ENCODE peak calls at places on chromosomes 12 and 14, in ten cellular contexts. R, H, P, U, Z, N, E, S, V and A are unnamed samples. For H3K36me3, the result is how much of the 10 kb centered on the place peaks cover.

GRCh38 chr12:6171409-6172015 is 28.7 kb upstream of the CD9 start:
- DNase-seq in P (peak), Z (no peak), S (no peak), R (no peak), E (no peak), H (no peak), V (no peak), U (no peak), N (peak), A (no peak)

GRCh38 chr12:49983892-49984291 is 11.1 kb downstream of the AQP6 start:
- DNase-seq in S (no peak), Z (peak), P (no peak), E (peak), H (no peak), U (peak), R (no peak), N (no peak), V (no peak), A (no peak)

GRCh38 chr12:19981944-19982343 is 386.4 kb upstream of the PDE3A start:
- DNase-seq in Z (no peak), R (no peak), E (no peak), H (no peak), V (no peak), U (no peak), P (no peak), N (no peak), S (no peak), A (no peak)

GRCh38 chr12:5379737-5380496 is 52.0 kb upstream of the NTF3 start:
- DNase-seq in U (peak), Z (peak), R (no peak), N (no peak), H (no peak), V (no peak), E (no peak), P (no peak), S (no peak), A (no peak)

GRCh38 chr12:105270671-105271255 is 34.8 kb upstream of the APPL2 start:
- DNase-seq in V (no peak), R (no peak), E (no peak), U (no peak), H (no peak), S (no peak), Z (no peak), N (no peak), P (no peak), A (no peak)

GRCh38 chr12:53706080-53706479 is 21.2 kb downstream of the CALCOCO1 start:
- DNase-seq in E (no peak), R (no peak), U (no peak), S (no peak), N (no peak), P (no peak), H (no peak), V (no peak), Z (no peak), A (no peak)

GRCh38 chr14:44866770-44867169 is 95.0 kb downstream of the KLHL28 start:
- DNase-seq in U (no peak), V (no peak), Z (no peak), P (no peak), N (no peak), S (no peak), E (no peak), H (no peak), R (no peak), A (no peak)

GRCh38 chr12:6647083-6647604 is at the start of gene ACRBP:
- DNase-seq in H (peak), U (no peak), R (no peak), S (peak), N (peak), P (peak), V (peak), E (peak), Z (peak), A (no peak)

GRCh38 chr14:101232340-101233015 is 328.8 kb upstream of the DIO3 start:
- DNase-seq in P (no peak), H (no peak), V (no peak), U (no peak), S (no peak), R (no peak), Z (no peak), N (no peak), E (peak), A (peak)

GRCh38 chr12:82438356-82438755 is 80.0 kb downstream of the METTL25 start:
- DNase-seq in Z (no peak), P (no peak), V (no peak), E (no peak), N (no peak), R (no peak), S (no peak), U (no peak), H (no peak), A (no peak)

GRCh38 chr12:65615091-65615490 is 209.2 kb upstream of the HMGA2 start:
- DNase-seq in E (no peak), R (no peak), H (no peak), Z (peak), V (no peak), U (no peak), S (no peak), N (no peak), P (no peak), A (no peak)

GRCh38 chr12:109604902-109605536 is 31.4 kb downstream of the MVK start:
- DNase-seq in E (no peak), V (no peak), N (no peak), H (no peak), Z (no peak), S (no peak), U (peak), P (no peak), R (no peak), A (no peak)

GRCh38 chr12:95102916-95103671 is 29.7 kb upstream of the NR2C1 start:
- DNase-seq in U (peak), N (no peak), Z (peak), R (no peak), V (peak), S (no peak), P (no peak), E (no peak), H (no peak), A (no peak)

GRCh38 chr14:67987596-67987995 is 168.0 kb downstream of the RAD51B start:
- DNase-seq in E (no peak), H (no peak), S (no peak), U (peak), V (no peak), R (no peak), P (no peak), N (no peak), Z (peak), A (no peak)

GRCh38 chr14:69542311-69542710 is 32.4 kb downstream of the CCDC177 start:
- DNase-seq in H (no peak), N (no peak), R (no peak), S (no peak), U (no peak), P (no peak), E (no peak), V (no peak), Z (no peak), A (no peak)

GRCh38 chr14:100730530-100730929 is 3.8 kb downstream of the DLK1 start:
- DNase-seq in Z (no peak), E (no peak), N (no peak), H (no peak), P (no peak), V (no peak), S (no peak), U (no peak), R (no peak), A (no peak)

GRCh38 chr12:24767016-24767415 is 181.9 kb downstream of the BCAT1 start:
- DNase-seq in Z (no peak), N (no peak), P (no peak), E (no peak), U (no peak), R (no peak), S (no peak), V (no peak), H (no peak), A (no peak)

GRCh38 chr12:29709056-29709455 is 74.7 kb downstream of the TMTC1 start:
- DNase-seq in U (no peak), R (no peak), V (no peak), E (no peak), P (no peak), S (no peak), N (no peak), Z (no peak), H (no peak), A (no peak)

GRCh38 chr12:68871899-68872298 is 61.1 kb downstream of the CPM start:
- DNase-seq in H (peak), E (no peak), Z (no peak), P (no peak), N (no peak), R (no peak), U (no peak), S (no peak), V (no peak), A (no peak)

GRCh38 chr12:113180333-113180732 is 4.9 kb downstream of the DDX54 start:
- DNase-seq in V (no peak), Z (no peak), S (no peak), U (no peak), R (no peak), H (no peak), N (no peak), P (no peak), E (no peak), A (no peak)

GRCh38 chr12:111293266-111294009 is 75.5 kb downstream of the PHETA1 start:
- DNase-seq in U (no peak), P (no peak), H (peak), E (no peak), V (no peak), N (no peak), Z (no peak), R (no peak), S (no peak), A (no peak)

GRCh38 chr14:101461891-101462290 is 99.4 kb upstream of the DIO3 start:
- DNase-seq in E (peak), S (no peak), N (no peak), P (no peak), Z (no peak), U (no peak), R (no peak), V (no peak), H (no peak), A (no peak)

GRCh38 chr14:59239030-59239429 is 50.6 kb downstream of the DAAM1 start:
- DNase-seq in U (no peak), H (no peak), V (no peak), R (no peak), S (no peak), Z (no peak), E (no peak), N (no peak), P (no peak), A (no peak)

GRCh38 chr14:74566174-74567125 is 45.6 kb downstream of the LTBP2 start:
- DNase-seq in U (no peak), R (no peak), N (no peak), E (peak), S (no peak), P (peak), Z (no peak), V (no peak), H (no peak), A (no peak)

GRCh38 chr12:57461326-57461903 is 1.8 kb downstream of the GLI1 start:
- DNase-seq in N (peak), R (peak), S (peak), U (peak), V (peak), Z (peak), P (peak), H (peak), E (peak), A (no peak)

GRCh38 chr14:45201908-45202307 is 51.1 kb downstream of the MIS18BP1 start:
- DNase-seq in N (no peak), S (no peak), U (peak), P (no peak), R (no peak), V (no peak), E (no peak), Z (peak), H (peak), A (no peak)

GRCh38 chr12:47757840-47758583 is 668 bp downstream of the RAPGEF3 start:
- DNase-seq in H (no peak), E (peak), P (no peak), U (no peak), V (no peak), Z (no peak), S (no peak), R (no peak), N (no peak), A (no peak)

GRCh38 chr12:5383961-5384360 is 47.9 kb upstream of the NTF3 start:
- DNase-seq in Z (no peak), U (peak), P (no peak), V (no peak), S (no peak), E (no peak), R (no peak), N (no peak), H (no peak), A (no peak)

GRCh38 chr12:118397693-118398440 is 21.5 kb downstream of the SUDS3 start:
- DNase-seq in V (no peak), S (no peak), N (no peak), R (no peak), H (no peak), E (no peak), Z (no peak), P (no peak), U (no peak), A (no peak)

GRCh38 chr12:10457760-10458159 is 4.6 kb upstream of the KLRC1 start:
- DNase-seq in E (no peak), U (no peak), H (peak), R (no peak), Z (no peak), N (no peak), P (no peak), S (no peak), V (no peak), A (no peak)

GRCh38 chr12:115956236-115956635 is 321.3 kb downstream of the MED13L start:
- DNase-seq in Z (no peak), E (no peak), R (no peak), N (no peak), H (no peak), P (no peak), V (no peak), S (no peak), U (no peak), A (no peak)

GRCh38 chr12:92063641-92064040 is 82.0 kb downstream of the BTG1 start:
- DNase-seq in V (no peak), P (no peak), R (no peak), S (no peak), N (no peak), E (no peak), H (no peak), Z (no peak), U (no peak), A (no peak)

GRCh38 chr14:75299064-75299463 is 20.4 kb downstream of the FOS start:
- DNase-seq in P (peak), H (no peak), Z (peak), R (no peak), S (peak), V (no peak), E (peak), N (peak), U (no peak), A (no peak)

GRCh38 chr12:18323159-18323558 is 61.8 kb downstream of the PIK3C2G start:
- DNase-seq in N (no peak), Z (no peak), R (no peak), P (no peak), V (no peak), E (no peak), S (no peak), H (no peak), U (no peak), A (no peak)

GRCh38 chr12:11981174-11981733 is 89.5 kb upstream of the BCL2L14 start:
- DNase-seq in U (no peak), V (no peak), H (no peak), E (no peak), N (no peak), P (no peak), S (no peak), Z (no peak), R (peak), A (no peak)

GRCh38 chr12:79344855-79345840 is 345.6 kb downstream of the PAWR start:
- DNase-seq in U (peak), P (no peak), E (no peak), H (peak), Z (peak), R (no peak), V (peak), N (no peak), S (peak), A (no peak)

GRCh38 chr12:5177731-5178130 is 134.1 kb downstream of the KCNA5 start:
- DNase-seq in V (no peak), E (no peak), S (no peak), R (no peak), Z (no peak), U (no peak), N (no peak), H (no peak), P (no peak), A (no peak)

GRCh38 chr12:65741662-65742480 is 82.4 kb upstream of the HMGA2 start:
- DNase-seq in P (peak), E (peak), H (peak), Z (peak), S (no peak), U (peak), R (no peak), V (no peak), N (no peak), A (peak)

GRCh38 chr12:132417741-132418140 is 72.2 kb upstream of the FBRSL1 start:
- DNase-seq in S (no peak), E (no peak), N (no peak), P (no peak), Z (no peak), U (no peak), V (no peak), H (no peak), R (no peak), A (no peak)
- H3K36me3 ChIP-seq in S (under half), E (under half), N (under half), P (under half), Z (under half), U (under half), V (under half), H (under half), R (under half), A (under half)

DNA sequence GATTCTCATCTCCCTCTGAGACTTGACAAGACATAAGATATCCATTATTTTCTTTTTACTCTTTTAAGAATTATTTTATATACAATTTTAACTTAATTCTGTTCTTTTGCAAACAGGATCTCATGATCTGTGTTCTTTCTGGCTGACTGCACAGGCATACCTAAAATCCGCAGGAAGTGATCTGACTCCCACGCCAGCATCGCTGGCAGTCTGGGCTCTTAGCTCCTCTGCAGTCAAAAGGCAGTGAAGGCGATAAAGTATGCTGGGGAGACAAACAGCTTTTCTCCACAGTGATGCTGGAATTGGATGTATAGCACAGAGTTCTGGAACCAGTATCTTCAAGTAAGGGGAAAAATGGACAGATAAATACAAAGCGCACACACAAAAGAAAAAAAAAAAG is 52.4 kb downstream of the DICER1 start:
- DNase-seq in R (no peak), V (no peak), Z (no peak), E (no peak), H (no peak), N (no peak), P (no peak), S (no peak), U (no peak), A (no peak)
- H3K36me3 ChIP-seq in R (half or more), V (under half), Z (under half), E (under half), H (under half), N (half or more), P (half or more), S (half or more), U (half or more), A (half or more)

DNA sequence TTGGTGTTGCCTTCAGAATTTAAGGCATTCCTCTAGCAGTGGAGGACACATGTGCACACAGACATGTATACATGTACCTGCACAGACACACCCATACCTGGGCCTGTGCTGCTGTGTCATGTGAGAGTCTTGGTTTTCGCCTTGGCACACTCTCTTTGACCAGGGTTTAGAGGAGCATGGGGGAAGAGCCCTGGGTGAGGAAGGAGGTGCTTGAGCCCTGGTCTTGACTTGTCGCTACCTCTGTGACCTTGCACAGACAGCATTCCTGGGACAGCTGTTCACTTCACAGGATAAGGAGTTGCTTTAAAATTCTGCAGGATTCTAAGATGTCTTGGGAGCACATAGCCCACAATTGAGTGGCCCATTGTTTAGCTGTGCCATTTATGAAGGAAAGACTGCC is 94.7 kb downstream of the DDX51 start:
- DNase-seq in S (no peak), R (no peak), U (no peak), H (no peak), E (peak), N (no peak), V (no peak), P (no peak), Z (no peak), A (no peak)
- H3K36me3 ChIP-seq in S (half or more), R (half or more), U (half or more), H (half or more), E (under half), N (half or more), V (under half), P (half or more), Z (under half), A (under half)

GRCh38 chr12:122032570-122032969 is 10.9 kb downstream of the BCL7A start:
- DNase-seq in E (no peak), N (no peak), H (no peak), V (no peak), S (no peak), R (no peak), P (no peak), U (no peak), Z (no peak), A (no peak)

GRCh38 chr12:122030427-122030825 is 8.7 kb downstream of the BCL7A start:
- DNase-seq in S (no peak), Z (no peak), E (no peak), V (no peak), R (no peak), U (no peak), H (no peak), P (no peak), N (no peak), A (no peak)

GRCh38 chr12:122031342-122032216 is 9.9 kb downstream of the BCL7A start:
- DNase-seq in N (no peak), U (peak), E (peak), H (peak), V (peak), S (peak), P (no peak), R (peak), Z (peak), A (peak)

GRCh38 chr12:122036153-122036552 is 14.5 kb downstream of the BCL7A start:
- DNase-seq in V (no peak), N (no peak), U (no peak), Z (no peak), P (no peak), H (no peak), R (no peak), S (no peak), E (no peak), A (no peak)

GRCh38 chr12:122035292-122035691 is 13.6 kb downstream of the BCL7A start:
- DNase-seq in U (no peak), Z (no peak), R (no peak), P (no peak), N (no peak), S (no peak), V (no peak), H (no peak), E (no peak), A (no peak)
- H3K36me3 ChIP-seq in U (under half), Z (under half), R (under half), P (half or more), N (under half), S (under half), V (under half), H (under half), E (under half), A (under half)

DNA sequence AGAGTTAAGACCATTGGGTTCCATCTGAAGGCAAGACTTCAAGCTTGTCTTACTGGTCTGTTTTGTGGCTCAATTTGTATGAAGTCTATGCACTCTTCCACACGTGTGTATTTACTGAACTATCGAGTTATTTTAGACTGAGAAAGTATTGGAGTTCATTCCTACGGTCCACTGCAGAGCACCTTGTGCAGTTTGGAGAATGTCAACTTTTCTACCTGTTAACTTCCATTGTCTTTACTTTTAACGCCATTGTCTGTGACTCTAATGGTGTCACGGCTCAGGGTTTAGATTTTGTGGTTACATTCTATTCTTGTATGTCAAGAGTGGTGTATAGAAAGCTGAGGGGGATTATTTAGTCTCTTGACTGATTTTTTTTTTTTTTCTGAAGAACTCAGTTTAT is 3.8 kb downstream of the HIF1A start:
- DNase-seq in H (no peak), E (no peak), R (no peak), P (no peak), V (no peak), S (no peak), U (no peak), Z (no peak), N (no peak), A (no peak)
- H3K36me3 ChIP-seq in H (under half), E (under half), R (under half), P (under half), V (under half), S (under half), U (under half), Z (under half), N (under half), A (under half)

GRCh38 chr12:15880721-15881120 is 1.5 kb upstream of the STRAP start:
- DNase-seq in R (no peak), E (no peak), V (no peak), N (no peak), Z (no peak), U (no peak), P (no peak), S (no peak), H (no peak), A (no peak)

GRCh38 chr12:15882055-15882971 is at the start of gene STRAP:
- DNase-seq in H (peak), N (peak), S (peak), V (peak), U (peak), R (peak), Z (peak), P (peak), E (peak), A (peak)

GRCh38 chr12:15886372-15887042 is 4.3 kb downstream of the STRAP start:
- DNase-seq in Z (no peak), E (no peak), P (no peak), V (no peak), H (no peak), U (peak), S (no peak), R (no peak), N (no peak), A (no peak)

GRCh38 chr12:15887043-15887817 is 5.0 kb downstream of the STRAP start:
- DNase-seq in S (no peak), E (no peak), V (no peak), P (no peak), R (no peak), U (no peak), H (no peak), Z (no peak), N (no peak), A (no peak)

GRCh38 chr12:15883536-15883935 is 1.3 kb downstream of the STRAP start:
- DNase-seq in V (no peak), U (peak), Z (no peak), N (no peak), H (no peak), P (no peak), E (no peak), S (no peak), R (no peak), A (no peak)
- H3K36me3 ChIP-seq in V (under half), U (under half), Z (under half), N (under half), H (under half), P (under half), E (under half), S (under half), R (under half), A (under half)